ENCODE peak calls at places on chromosomes 4 and X, in seven cellular contexts. One of them, this sample, is unnamed.

GRCh38 chr4:128285085-128286023 is 2.3 kb downstream of the PGRMC2 start:
- DNase-seq in CD8-positive, alpha-beta memory T cell: no peak
- DNase-seq in mammary epithelial cell: no peak
- DNase-seq in aorta: no peak
- DNase-seq in trophoblast cell: no peak
- DNase-seq in suprapubic skin: no peak
- DNase-seq in lower lobe of right lung: no peak
- DNase-seq in this sample: no peak

GRCh38 chr4:150402968-150403367 is 179.0 kb upstream of the MAB21L2 start:
- DNase-seq in CD8-positive, alpha-beta memory T cell: peak; percentile 2
- DNase-seq in mammary epithelial cell: no peak
- DNase-seq in aorta: no peak
- DNase-seq in trophoblast cell: no peak
- DNase-seq in suprapubic skin: no peak
- DNase-seq in lower lobe of right lung: peak; percentile 52
- DNase-seq in this sample: peak; percentile 60

GRCh38 chr4:7823416-7823824 is 116.2 kb downstream of the AFAP1 start:
- DNase-seq in CD8-positive, alpha-beta memory T cell: no peak
- DNase-seq in mammary epithelial cell: no peak
- DNase-seq in aorta: no peak
- DNase-seq in trophoblast cell: no peak
- DNase-seq in suprapubic skin: no peak
- DNase-seq in lower lobe of right lung: no peak
- DNase-seq in this sample: peak; percentile 75

GRCh38 chr4:86250616-86251015 is 109.2 kb downstream of the MAPK10 start:
- DNase-seq in CD8-positive, alpha-beta memory T cell: no peak
- DNase-seq in mammary epithelial cell: no peak
- DNase-seq in aorta: no peak
- DNase-seq in trophoblast cell: no peak
- DNase-seq in suprapubic skin: no peak
- DNase-seq in lower lobe of right lung: no peak
- DNase-seq in this sample: no peak

GRCh38 chr4:122044496-122044895 is 92.6 kb upstream of the TRPC3 start:
- DNase-seq in CD8-positive, alpha-beta memory T cell: no peak
- DNase-seq in mammary epithelial cell: no peak
- DNase-seq in aorta: no peak
- DNase-seq in trophoblast cell: no peak
- DNase-seq in suprapubic skin: no peak
- DNase-seq in lower lobe of right lung: no peak
- DNase-seq in this sample: no peak

GRCh38 chr4:26515936-26516335 is 25.7 kb upstream of the CCKAR start:
- DNase-seq in CD8-positive, alpha-beta memory T cell: no peak
- DNase-seq in mammary epithelial cell: no peak
- DNase-seq in aorta: no peak
- DNase-seq in trophoblast cell: no peak
- DNase-seq in suprapubic skin: no peak
- DNase-seq in lower lobe of right lung: no peak
- DNase-seq in this sample: no peak

GRCh38 chrX:13467243-13467642 is 102.2 kb upstream of the EGFL6 start:
- DNase-seq in CD8-positive, alpha-beta memory T cell: no peak
- DNase-seq in mammary epithelial cell: no peak
- DNase-seq in aorta: no peak
- DNase-seq in trophoblast cell: no peak
- DNase-seq in suprapubic skin: no peak
- DNase-seq in lower lobe of right lung: no peak
- DNase-seq in this sample: no peak

GRCh38 chr4:11529625-11530201 is 101.0 kb upstream of the HS3ST1 start:
- DNase-seq in CD8-positive, alpha-beta memory T cell: no peak
- DNase-seq in mammary epithelial cell: no peak
- DNase-seq in aorta: no peak
- DNase-seq in trophoblast cell: no peak
- DNase-seq in suprapubic skin: no peak
- DNase-seq in lower lobe of right lung: no peak
- DNase-seq in this sample: no peak

GRCh38 chr4:39716356-39716755 is 18.4 kb downstream of the UBE2K start:
- DNase-seq in CD8-positive, alpha-beta memory T cell: no peak
- DNase-seq in mammary epithelial cell: no peak
- DNase-seq in aorta: peak; percentile 61
- DNase-seq in trophoblast cell: peak; percentile 67
- DNase-seq in suprapubic skin: no peak
- DNase-seq in lower lobe of right lung: no peak
- DNase-seq in this sample: no peak

GRCh38 chrX:7904557-7904956 is 22.7 kb downstream of the PNPLA4 start:
- DNase-seq in CD8-positive, alpha-beta memory T cell: no peak
- DNase-seq in mammary epithelial cell: peak; percentile 9
- DNase-seq in aorta: no peak
- DNase-seq in trophoblast cell: peak; percentile 61
- DNase-seq in suprapubic skin: no peak
- DNase-seq in lower lobe of right lung: no peak
- DNase-seq in this sample: no peak

GRCh38 chrX:20252392-20253231 is 14.1 kb downstream of the RPS6KA3 start:
- DNase-seq in CD8-positive, alpha-beta memory T cell: peak; percentile 67
- DNase-seq in mammary epithelial cell: peak; percentile 42
- DNase-seq in aorta: no peak
- DNase-seq in trophoblast cell: peak; percentile 79
- DNase-seq in suprapubic skin: no peak
- DNase-seq in lower lobe of right lung: peak; percentile 61
- DNase-seq in this sample: peak; percentile 35

GRCh38 chr4:117311989-117312388 is 226.6 kb upstream of the TRAM1L1 start:
- DNase-seq in CD8-positive, alpha-beta memory T cell: no peak
- DNase-seq in mammary epithelial cell: no peak
- DNase-seq in aorta: no peak
- DNase-seq in trophoblast cell: no peak
- DNase-seq in suprapubic skin: no peak
- DNase-seq in lower lobe of right lung: no peak
- DNase-seq in this sample: no peak

GRCh38 chr4:86451560-86452322 is 91.9 kb upstream of the MAPK10 start:
- DNase-seq in CD8-positive, alpha-beta memory T cell: no peak
- DNase-seq in mammary epithelial cell: peak; percentile 35
- DNase-seq in aorta: no peak
- DNase-seq in trophoblast cell: peak; percentile 63
- DNase-seq in suprapubic skin: no peak
- DNase-seq in lower lobe of right lung: no peak
- DNase-seq in this sample: peak; percentile 6

GRCh38 chrX:16934212-16934611 is 12.2 kb upstream of the REPS2 start:
- DNase-seq in CD8-positive, alpha-beta memory T cell: no peak
- DNase-seq in mammary epithelial cell: no peak
- DNase-seq in aorta: no peak
- DNase-seq in trophoblast cell: no peak
- DNase-seq in suprapubic skin: no peak
- DNase-seq in lower lobe of right lung: no peak
- DNase-seq in this sample: no peak

GRCh38 chr4:129335263-129335662 is 239.3 kb downstream of the C4orf33 start:
- DNase-seq in CD8-positive, alpha-beta memory T cell: no peak
- DNase-seq in mammary epithelial cell: no peak
- DNase-seq in aorta: no peak
- DNase-seq in trophoblast cell: no peak
- DNase-seq in suprapubic skin: no peak
- DNase-seq in lower lobe of right lung: no peak
- DNase-seq in this sample: no peak

GRCh38 chr4:140642674-140643437 is 74.1 kb upstream of the UCP1 start:
- DNase-seq in CD8-positive, alpha-beta memory T cell: no peak
- DNase-seq in mammary epithelial cell: no peak
- DNase-seq in aorta: no peak
- DNase-seq in trophoblast cell: no peak
- DNase-seq in suprapubic skin: no peak
- DNase-seq in lower lobe of right lung: no peak
- DNase-seq in this sample: no peak

GRCh38 chr4:24063771-24064170 is 173.9 kb upstream of the PPARGC1A start:
- DNase-seq in CD8-positive, alpha-beta memory T cell: no peak
- DNase-seq in mammary epithelial cell: no peak
- DNase-seq in aorta: no peak
- DNase-seq in trophoblast cell: no peak
- DNase-seq in suprapubic skin: no peak
- DNase-seq in lower lobe of right lung: no peak
- DNase-seq in this sample: peak; percentile 11

GRCh38 chrX:153643431-153644351 is 3.3 kb upstream of the DUSP9 start:
- DNase-seq in CD8-positive, alpha-beta memory T cell: no peak
- DNase-seq in mammary epithelial cell: no peak
- DNase-seq in aorta: peak; percentile 77
- DNase-seq in trophoblast cell: peak; percentile 20
- DNase-seq in suprapubic skin: no peak
- DNase-seq in lower lobe of right lung: no peak
- DNase-seq in this sample: peak; percentile 83

GRCh38 chr4:186227744-186228513 is 622 bp downstream of the KLKB1 start:
- DNase-seq in CD8-positive, alpha-beta memory T cell: no peak
- DNase-seq in mammary epithelial cell: no peak
- DNase-seq in aorta: no peak
- DNase-seq in trophoblast cell: no peak
- DNase-seq in suprapubic skin: no peak
- DNase-seq in lower lobe of right lung: no peak
- DNase-seq in this sample: no peak
- H3K27me3 ChIP-seq in CD8-positive, alpha-beta memory T cell: no peaks in the 10 kb centered on the region
- H3K27me3 ChIP-seq in mammary epithelial cell: no peaks in the 10 kb centered on the region
- H3K27me3 ChIP-seq in aorta: no peaks in the 10 kb centered on the region
- H3K27me3 ChIP-seq in trophoblast cell: no peaks in the 10 kb centered on the region
- H3K27me3 ChIP-seq in suprapubic skin: no peaks in the 10 kb centered on the region
- H3K27me3 ChIP-seq in lower lobe of right lung: no peaks in the 10 kb centered on the region
- H3K27me3 ChIP-seq in this sample: no peaks in the 10 kb centered on the region

GRCh38 chr4:173526034-173526482 is 4.0 kb downstream of the HAND2 start:
- DNase-seq in CD8-positive, alpha-beta memory T cell: no peak
- DNase-seq in mammary epithelial cell: no peak
- DNase-seq in aorta: no peak
- DNase-seq in trophoblast cell: no peak
- DNase-seq in suprapubic skin: no peak
- DNase-seq in lower lobe of right lung: no peak
- DNase-seq in this sample: peak; percentile 17
- H3K27me3 ChIP-seq in CD8-positive, alpha-beta memory T cell: peaks cover 74% of the 10 kb centered on the region
- H3K27me3 ChIP-seq in mammary epithelial cell: peaks cover 72% of the 10 kb centered on the region
- H3K27me3 ChIP-seq in aorta: no peaks in the 10 kb centered on the region
- H3K27me3 ChIP-seq in trophoblast cell: peaks cover 33% of the 10 kb centered on the region
- H3K27me3 ChIP-seq in suprapubic skin: peaks cover 100% of the 10 kb centered on the region
- H3K27me3 ChIP-seq in lower lobe of right lung: peaks cover 97% of the 10 kb centered on the region
- H3K27me3 ChIP-seq in this sample: no peaks in the 10 kb centered on the region

GRCh38 chrX:132853040-132853439 is 105.4 kb downstream of the HS6ST2 start:
- DNase-seq in CD8-positive, alpha-beta memory T cell: no peak
- DNase-seq in mammary epithelial cell: peak; percentile 21
- DNase-seq in aorta: no peak
- DNase-seq in trophoblast cell: no peak
- DNase-seq in suprapubic skin: no peak
- DNase-seq in lower lobe of right lung: no peak
- DNase-seq in this sample: no peak
- H3K27me3 ChIP-seq in CD8-positive, alpha-beta memory T cell: no peaks in the 10 kb centered on the region
- H3K27me3 ChIP-seq in mammary epithelial cell: peaks cover 2% of the 10 kb centered on the region
- H3K27me3 ChIP-seq in aorta: no peaks in the 10 kb centered on the region
- H3K27me3 ChIP-seq in trophoblast cell: no peaks in the 10 kb centered on the region
- H3K27me3 ChIP-seq in suprapubic skin: no peaks in the 10 kb centered on the region
- H3K27me3 ChIP-seq in lower lobe of right lung: no peaks in the 10 kb centered on the region
- H3K27me3 ChIP-seq in this sample: no peaks in the 10 kb centered on the region

GRCh38 chrX:109049903-109050302 is 313.5 kb upstream of the IRS4 start:
- DNase-seq in CD8-positive, alpha-beta memory T cell: no peak
- DNase-seq in mammary epithelial cell: no peak
- DNase-seq in aorta: no peak
- DNase-seq in trophoblast cell: peak; percentile 3
- DNase-seq in suprapubic skin: no peak
- DNase-seq in lower lobe of right lung: no peak
- DNase-seq in this sample: no peak
- H3K27me3 ChIP-seq in CD8-positive, alpha-beta memory T cell: no peaks in the 10 kb centered on the region
- H3K27me3 ChIP-seq in mammary epithelial cell: peaks cover 2% of the 10 kb centered on the region
- H3K27me3 ChIP-seq in aorta: no peaks in the 10 kb centered on the region
- H3K27me3 ChIP-seq in trophoblast cell: no peaks in the 10 kb centered on the region
- H3K27me3 ChIP-seq in suprapubic skin: no peaks in the 10 kb centered on the region
- H3K27me3 ChIP-seq in lower lobe of right lung: no peaks in the 10 kb centered on the region
- H3K27me3 ChIP-seq in this sample: no peaks in the 10 kb centered on the region

DNA sequence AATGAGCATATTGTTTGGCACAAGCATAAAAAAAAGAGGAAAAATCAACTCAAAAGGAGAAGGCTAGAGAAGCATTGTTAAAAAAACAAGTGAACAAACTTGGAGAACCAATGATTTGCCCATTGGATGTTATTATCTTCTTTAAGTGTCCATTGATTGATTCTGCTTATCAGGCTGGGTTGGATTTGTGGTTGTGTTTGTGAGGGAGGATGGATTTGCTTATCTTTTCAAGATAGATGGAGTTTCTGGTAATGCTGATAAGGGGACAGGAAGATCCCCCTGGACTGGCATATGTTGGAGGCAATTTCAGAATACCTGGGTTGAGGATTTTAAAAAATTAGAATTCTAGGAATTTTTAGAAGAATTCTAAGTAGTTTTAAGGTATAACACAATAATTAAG is 41.8 kb upstream of the TMEM192 start:
- DNase-seq in CD8-positive, alpha-beta memory T cell: no peak
- DNase-seq in mammary epithelial cell: no peak
- DNase-seq in aorta: no peak
- DNase-seq in trophoblast cell: no peak
- DNase-seq in suprapubic skin: no peak
- DNase-seq in lower lobe of right lung: no peak
- DNase-seq in this sample: no peak
- H3K27me3 ChIP-seq in CD8-positive, alpha-beta memory T cell: no peaks in the 10 kb centered on the region
- H3K27me3 ChIP-seq in mammary epithelial cell: no peaks in the 10 kb centered on the region
- H3K27me3 ChIP-seq in aorta: no peaks in the 10 kb centered on the region
- H3K27me3 ChIP-seq in trophoblast cell: no peaks in the 10 kb centered on the region
- H3K27me3 ChIP-seq in suprapubic skin: peaks cover 4% of the 10 kb centered on the region
- H3K27me3 ChIP-seq in lower lobe of right lung: no peaks in the 10 kb centered on the region
- H3K27me3 ChIP-seq in this sample: no peaks in the 10 kb centered on the region